ENCODE peak calls at places on chromosomes 6 and 20, in four cellular contexts. N is K562, O is WTC11, M is GM12878. S is an unnamed sample.

GRCh38 chr20:49676581-49677291 is 36.9 kb downstream of the B4GALT5 start:
- DNase-seq in N (peak; percentile 60), O (no peak), M (peak; percentile 82), S (peak; percentile 50)

GRCh38 chr6:109767961-109768360 is 76.9 kb downstream of the FIG4 start:
- DNase-seq in N (no peak), O (no peak), M (no peak), S (no peak)

GRCh38 chr6:34236423-34237315 is at the start of gene HMGA1:
- DNase-seq in N (peak; percentile 98), O (peak; percentile 88), M (peak; percentile 51), S (peak; percentile 81)

GRCh38 chr6:134147033-134147533 is 94.7 kb upstream of the SLC2A12 start:
- DNase-seq in N (peak; percentile 66), O (no peak), M (no peak), S (no peak)

GRCh38 chr6:105163186-105163585 is 16.6 kb downstream of the POPDC3 start:
- DNase-seq in N (no peak), O (no peak), M (no peak), S (no peak)

GRCh38 chr6:12150812-12151432 is 138.8 kb downstream of the HIVEP1 start:
- DNase-seq in N (peak; percentile 36), O (peak; percentile 70), M (no peak), S (peak; percentile 38)

GRCh38 chr6:41167173-41167963 is 4.5 kb upstream of the TREM2 start:
- DNase-seq in N (peak; percentile 17), O (peak; percentile 71), M (no peak), S (no peak)

GRCh38 chr6:1535295-1535694 is 74.4 kb upstream of the FOXC1 start:
- DNase-seq in N (no peak), O (no peak), M (no peak), S (no peak)

GRCh38 chr6:118768904-118769325 is 117.5 kb upstream of the CEP85L start:
- DNase-seq in N (no peak), O (no peak), M (no peak), S (no peak)

GRCh38 chr6:4253604-4254211 is 118.3 kb upstream of the ECI2 start:
- DNase-seq in N (peak; percentile 24), O (no peak), M (no peak), S (peak; percentile 20)

GRCh38 chr20:35008411-35009342 is 53.0 kb downstream of the MYH7B start:
- DNase-seq in N (no peak), O (no peak), M (no peak), S (no peak)

GRCh38 chr6:22921831-22922230 is 352.5 kb downstream of the HDGFL1 start:
- DNase-seq in N (no peak), O (no peak), M (no peak), S (no peak)

GRCh38 chr6:132063738-132064137 is 112.6 kb upstream of the CCN2 start:
- DNase-seq in N (no peak), O (no peak), M (no peak), S (peak; percentile 55)

GRCh38 chr6:138523347-138524210 is 24.3 kb upstream of the NHSL1 start:
- DNase-seq in N (no peak), O (no peak), M (no peak), S (no peak)

GRCh38 chr6:37119387-37119886 is 50.5 kb upstream of the PIM1 start:
- DNase-seq in N (no peak), O (no peak), M (no peak), S (no peak)
- TF ChIP-seq TCF7 in N (no peak), O (no peak), M (no peak), S (no peak)

GRCh38 chr6:29005183-29005885 is at the start of gene ZNF311:
- DNase-seq in N (peak; percentile 97), O (peak; percentile 39), M (no peak), S (no peak)
- TF ChIP-seq TCF7 in N (no peak), O (no peak), M (no peak), S (no peak)

DNA sequence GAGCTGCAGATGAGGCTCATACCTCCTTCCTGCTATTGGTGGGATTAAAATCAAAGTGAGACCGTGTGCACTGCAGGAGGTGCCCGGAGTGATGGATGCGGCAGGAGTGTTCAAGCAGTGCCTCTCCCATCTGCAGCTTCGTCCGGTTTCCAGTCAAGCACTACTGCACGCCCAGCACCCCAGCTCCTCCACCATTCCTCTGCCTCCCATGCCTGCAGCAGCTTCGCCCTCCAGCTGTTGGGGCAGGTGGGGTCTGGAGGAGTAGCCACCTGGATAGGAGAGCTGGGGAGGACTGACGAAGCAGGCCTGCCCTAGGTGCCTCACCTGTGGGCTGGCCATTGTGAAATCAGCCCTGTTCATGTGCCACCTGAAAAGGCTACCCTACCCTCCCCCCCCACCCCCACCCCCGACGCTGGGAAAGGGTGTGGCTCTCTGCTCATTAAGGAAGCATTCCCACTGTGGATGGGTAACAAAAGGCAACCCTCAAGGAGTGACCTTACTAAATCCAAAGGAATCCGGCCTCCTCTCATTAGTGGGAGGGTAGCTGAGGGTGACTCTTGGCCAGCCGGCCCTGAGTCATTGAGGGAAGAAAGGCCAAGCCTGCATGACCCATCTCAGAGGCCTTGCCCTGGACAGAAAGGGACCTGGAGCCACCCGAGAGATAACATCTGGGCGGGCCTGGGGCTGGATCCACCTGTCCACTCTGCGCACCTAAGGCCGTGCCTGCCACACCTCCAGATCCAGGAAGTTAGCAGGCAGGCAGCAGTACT is 115.9 kb upstream of the ARMC2 start:
- DNase-seq in N (no peak), O (no peak), M (no peak), S (no peak)
- TF ChIP-seq TCF7 in N (no peak), O (no peak), M (no peak), S (no peak)

GRCh38 chr6:125537090-125537489 is 212.3 kb upstream of the HEY2 start:
- DNase-seq in N (no peak), O (no peak), M (no peak), S (no peak)

GRCh38 chr6:125528614-125529013 is 220.8 kb upstream of the HEY2 start:
- DNase-seq in N (peak; percentile 40), O (peak; percentile 65), M (no peak), S (no peak)

GRCh38 chr6:125534430-125535263 is 214.8 kb upstream of the HEY2 start:
- DNase-seq in N (no peak), O (no peak), M (no peak), S (no peak)

GRCh38 chr6:125529061-125529460 is 220.4 kb upstream of the HEY2 start:
- DNase-seq in N (peak; percentile 2), O (no peak), M (no peak), S (no peak)

DNA sequence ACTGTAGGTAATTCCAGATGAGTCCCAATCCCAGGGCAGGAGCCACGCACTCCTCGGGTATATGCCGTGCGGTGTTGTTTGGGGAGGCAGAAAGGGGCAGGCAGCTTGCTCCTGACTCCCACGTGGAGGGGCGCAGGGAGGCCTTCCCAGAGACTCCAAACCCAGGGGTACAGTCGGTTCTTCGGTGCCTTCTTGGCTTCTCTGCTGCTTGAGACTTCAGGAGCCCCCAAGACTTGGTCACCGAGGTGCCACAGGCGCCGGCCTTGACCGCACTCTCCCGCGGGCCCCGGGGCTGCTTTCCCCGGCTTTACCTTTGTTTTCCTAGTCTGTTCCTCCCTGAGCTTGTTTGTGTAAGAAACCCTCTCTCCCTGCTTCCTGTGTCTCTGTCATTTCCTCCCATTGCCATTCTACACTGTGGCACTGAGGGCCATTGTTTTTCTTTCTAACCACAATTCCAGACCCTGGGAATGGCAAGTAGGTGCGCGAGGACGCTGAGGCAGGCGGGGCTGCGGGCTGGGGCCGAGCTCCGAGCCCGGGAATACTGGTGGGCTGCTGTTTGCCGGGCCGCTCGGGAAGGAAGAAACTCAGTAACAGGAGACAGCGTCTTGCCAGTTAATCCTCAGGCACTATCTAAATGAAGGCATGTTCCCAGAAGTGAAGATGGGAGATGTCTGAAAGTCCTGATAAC is 215.6 kb upstream of the HEY2 start:
- DNase-seq in N (no peak), O (peak; percentile 52), M (no peak), S (peak; percentile 24)
- TF ChIP-seq TCF7 in N (no peak), O (no peak), M (no peak), S (no peak)